ENCODE peak calls at places on chromosomes 11 and 22, in seven cellular contexts. K is ovary; E is PC-9; L is thoracic aorta; M is A549; B is HCT116; G is naive thymus-derived CD4-positive, alpha-beta T cell. O is an unnamed sample.

GRCh38 chr11:116986521-116987105 is 111.6 kb downstream of the SIK3 start:
- DNase-seq in G (no peak), L (no peak), M (no peak), K (no peak), B (no peak), E (no peak), O (no peak)

GRCh38 chr11:112977620-112978212 is 16.5 kb downstream of the NCAM1 start:
- DNase-seq in G (no peak), B (no peak), K (peak; percentile 51), M (no peak), E (no peak), L (no peak), O (no peak)

GRCh38 chr11:103736323-103736722 is 300.1 kb upstream of the DDI1 start:
- DNase-seq in E (no peak), B (no peak), K (no peak), G (no peak), L (no peak), M (no peak), O (no peak)

GRCh38 chr11:8739309-8739793 is 56.8 kb downstream of the RPL27A start:
- DNase-seq in E (no peak), M (no peak), L (no peak), B (no peak), K (no peak), G (no peak), O (no peak)

GRCh38 chr11:39541945-39542351 is 1917.5 kb downstream of the LRRC4C start:
- DNase-seq in E (no peak), B (no peak), G (no peak), M (no peak), K (no peak), L (no peak), O (peak; percentile 12)

GRCh38 chr11:42958635-42959034 is 353.2 kb upstream of the API5 start:
- DNase-seq in M (no peak), B (no peak), L (no peak), G (no peak), E (no peak), K (no peak), O (no peak)

GRCh38 chr11:13233173-13233572 is 44.4 kb upstream of the BMAL1 start:
- DNase-seq in K (no peak), E (no peak), B (no peak), L (no peak), G (no peak), M (no peak), O (no peak)

GRCh38 chr22:37162221-37163095 is 12.7 kb upstream of the IL2RB start:
- DNase-seq in G (peak; percentile 44), M (no peak), L (no peak), E (no peak), B (no peak), K (no peak), O (no peak)

GRCh38 chr11:101840720-101841119 is 74.1 kb upstream of the CEP126 start:
- DNase-seq in M (no peak), B (no peak), G (no peak), L (no peak), K (no peak), E (no peak), O (no peak)

GRCh38 chr22:47558828-47559700 is 796.6 kb downstream of the TBC1D22A start:
- DNase-seq in E (no peak), M (no peak), K (no peak), L (no peak), B (no peak), G (no peak), O (no peak)

GRCh38 chr11:101880208-101880607 is 34.6 kb upstream of the CEP126 start:
- DNase-seq in B (peak; percentile 72), K (no peak), L (no peak), E (no peak), G (no peak), M (no peak), O (no peak)

GRCh38 chr11:107704432-107704831 is 7.4 kb downstream of the SLN start:
- DNase-seq in E (peak; percentile 2), G (no peak), L (no peak), B (no peak), K (no peak), M (no peak), O (no peak)

GRCh38 chr11:92709329-92709728 is 260.1 kb upstream of the MTNR1B start:
- DNase-seq in G (no peak), M (no peak), E (no peak), L (no peak), K (no peak), B (no peak), O (no peak)

GRCh38 chr11:103528596-103528995 is 419.4 kb downstream of the DYNC2H1 start:
- DNase-seq in L (no peak), M (no peak), B (no peak), G (no peak), K (no peak), E (no peak), O (no peak)

GRCh38 chr22:47032091-47032943 is 269.9 kb downstream of the TBC1D22A start:
- DNase-seq in E (no peak), B (no peak), L (no peak), K (no peak), M (no peak), G (no peak), O (no peak)

GRCh38 chr11:45142241-45142885 is 4.1 kb upstream of the PRDM11 start:
- DNase-seq in M (no peak), K (no peak), G (no peak), L (no peak), E (no peak), B (no peak), O (no peak)

GRCh38 chr22:35315855-35316745 is 16.4 kb downstream of the TOM1 start:
- DNase-seq in M (no peak), K (no peak), G (no peak), E (no peak), L (no peak), B (no peak), O (peak; percentile 84)

GRCh38 chr11:8329961-8330361 is 66.3 kb upstream of the LMO1 start:
- DNase-seq in L (no peak), M (no peak), G (no peak), K (no peak), B (no peak), E (no peak), O (no peak)

GRCh38 chr22:22030493-22031182 is 48.1 kb upstream of the TOP3B start:
- DNase-seq in K (no peak), B (no peak), M (peak; percentile 2), E (peak; percentile 4), L (no peak), G (no peak), O (peak; percentile 76)

GRCh38 chr22:23288301-23289129 is 108.2 kb downstream of the BCR start:
- DNase-seq in K (no peak), L (no peak), E (no peak), G (no peak), M (no peak), B (no peak), O (peak; percentile 49)

GRCh38 chr22:23291806-23292452 is 111.6 kb downstream of the BCR start:
- DNase-seq in L (no peak), E (no peak), K (no peak), G (no peak), M (no peak), B (no peak), O (peak; percentile 17)

GRCh38 chr22:23292453-23293350 is 112.4 kb downstream of the BCR start:
- DNase-seq in G (no peak), L (no peak), B (no peak), K (no peak), M (no peak), E (no peak), O (no peak)

GRCh38 chr22:23289130-23289503 is 108.8 kb downstream of the BCR start:
- DNase-seq in M (no peak), G (no peak), L (no peak), B (no peak), E (no peak), K (no peak), O (peak; percentile 33)

GRCh38 chr22:23289851-23290724 is 109.8 kb downstream of the BCR start:
- DNase-seq in B (no peak), G (peak; percentile 25), L (no peak), E (peak; percentile 37), M (peak; percentile 69), K (peak; percentile 38), O (peak; percentile 71)
- H3K27ac ChIP-seq in B (no peak overlapping the region), G (no peak overlapping the region), L (peak overlapping the region; percentile 14), E (no peak overlapping the region), M (no peak overlapping the region), K (no peak overlapping the region), O (no peak overlapping the region)

DNA sequence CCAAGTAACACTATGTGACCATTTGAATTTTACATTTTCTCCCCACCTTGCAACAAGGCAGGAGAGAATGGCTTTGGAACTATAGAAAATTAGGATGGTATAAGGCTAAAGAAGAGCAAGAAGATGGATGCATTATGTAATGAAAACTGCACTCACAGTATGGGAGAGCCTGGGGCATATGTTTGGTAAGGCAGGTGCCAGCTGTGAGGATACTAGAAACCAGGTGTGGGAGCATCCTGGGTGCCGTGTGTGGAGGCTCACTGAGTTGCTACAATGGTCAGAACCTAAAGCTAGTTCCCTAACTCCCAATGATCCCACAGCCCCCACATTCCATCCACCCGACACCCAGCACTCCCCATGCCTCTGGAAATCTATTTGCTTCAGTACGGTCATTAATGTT is 42.9 kb downstream of the UBASH3B start:
- DNase-seq in E (no peak), G (no peak), K (no peak), M (no peak), B (no peak), L (no peak), O (no peak)
- H3K4me1 ChIP-seq in E (peaks cover 24% of the 10 kb centered on the region), G (peaks cover 57% of the 10 kb centered on the region), K (no peaks in the 10 kb centered on the region), M (peaks cover 19% of the 10 kb centered on the region), B (no peaks in the 10 kb centered on the region), L (no peaks in the 10 kb centered on the region), O (no peaks in the 10 kb centered on the region)

DNA sequence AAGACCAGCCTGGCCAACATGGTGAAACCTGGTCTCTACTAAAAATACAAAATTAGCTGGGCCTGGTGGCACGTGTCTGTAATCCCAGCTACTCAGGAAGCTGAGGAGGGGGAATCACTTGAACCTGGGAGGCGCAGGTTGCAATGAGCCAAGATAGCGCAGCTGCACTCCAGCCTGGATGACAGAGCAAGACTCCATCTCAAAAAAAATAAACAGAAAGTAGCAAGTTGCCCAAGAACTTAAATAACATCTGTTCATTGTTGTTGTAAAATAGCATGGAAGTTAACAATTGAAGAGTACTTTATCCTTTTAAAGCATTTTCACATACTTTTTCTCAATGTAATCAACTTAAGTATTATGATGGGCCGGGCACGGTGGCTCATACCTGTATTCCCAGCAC is 5.7 kb downstream of the AMBRA1 start:
- DNase-seq in K (no peak), G (no peak), M (no peak), L (no peak), E (no peak), B (no peak), O (no peak)
- H3K27ac ChIP-seq in K (no peak overlapping the region), G (no peak overlapping the region), M (no peak overlapping the region), L (no peak overlapping the region), E (no peak overlapping the region), B (no peak overlapping the region), O (no peak overlapping the region)

DNA sequence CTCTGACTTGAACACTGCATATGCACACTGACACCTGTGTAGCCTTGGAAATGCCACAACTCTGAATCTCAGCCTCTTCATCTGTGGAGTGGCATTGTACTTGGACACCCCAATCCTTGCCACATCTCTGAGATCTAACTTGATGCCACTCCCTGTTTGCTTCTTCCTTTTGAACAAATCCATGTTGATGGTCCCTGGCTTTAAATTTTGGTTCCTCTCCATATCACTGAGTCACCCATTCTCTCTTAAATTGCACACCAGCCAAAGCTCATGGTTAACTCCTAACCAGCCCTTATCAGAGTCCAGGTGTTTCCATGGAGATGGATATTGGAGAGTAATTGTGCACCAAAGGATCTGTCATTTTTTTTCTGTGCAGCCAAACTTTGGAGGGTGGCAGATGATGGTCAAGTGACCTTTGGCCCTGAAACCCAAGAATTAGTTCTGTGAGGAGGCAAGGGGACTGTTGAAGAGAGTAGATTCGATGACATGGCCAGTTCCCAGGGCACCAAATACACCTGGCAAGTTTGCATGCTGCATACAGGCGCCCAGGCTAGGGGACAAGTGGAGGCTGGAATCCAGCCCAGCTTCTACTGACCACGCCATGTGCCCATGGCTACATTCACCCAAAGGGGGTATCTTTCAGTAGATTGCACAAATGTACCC is 25.1 kb upstream of the PAMR1 start:
- DNase-seq in E (no peak), B (no peak), L (no peak), G (no peak), M (no peak), K (no peak), O (no peak)
- H3K4me1 ChIP-seq in E (peaks cover 24% of the 10 kb centered on the region), B (peaks cover 11% of the 10 kb centered on the region), L (no peaks in the 10 kb centered on the region), G (no peaks in the 10 kb centered on the region), M (peaks cover 3% of the 10 kb centered on the region), K (no peaks in the 10 kb centered on the region), O (peaks cover 2% of the 10 kb centered on the region)